ENCODE peak calls at places on chromosomes 2 and 18, in four cellular contexts. F is HCT116, B is fibroblast of lung, R is lower lobe of right lung. Z is an unnamed sample.

GRCh38 chr2:60961457-60961856 is 56.1 kb upstream of the PEX13 start:
- DNase-seq in F (no peak), B (peak), R (no peak), Z (peak)

GRCh38 chr2:85974395-85974794 is 85.6 kb upstream of the ST3GAL5 start:
- DNase-seq in F (no peak), B (no peak), R (no peak), Z (no peak)

GRCh38 chr2:186537019-186537418 is 51.0 kb downstream of the ZC3H15 start:
- DNase-seq in F (no peak), B (no peak), R (no peak), Z (no peak)

GRCh38 chr2:96100893-96101304 is 15.5 kb downstream of the ADRA2B start:
- DNase-seq in F (no peak), B (no peak), R (no peak), Z (no peak)

GRCh38 chr18:3998698-3999333 is 456.3 kb downstream of the DLGAP1 start:
- DNase-seq in F (peak), B (peak), R (no peak), Z (peak)

GRCh38 chr2:191927991-191928390 is 81.1 kb upstream of the CAVIN2 start:
- DNase-seq in F (no peak), B (peak), R (no peak), Z (no peak)

GRCh38 chr18:63290456-63291200 is 28.9 kb downstream of the BCL2 start:
- DNase-seq in F (no peak), B (no peak), R (no peak), Z (no peak)

GRCh38 chr2:215982465-215982875 is 30.9 kb downstream of the MREG start:
- DNase-seq in F (peak), B (peak), R (no peak), Z (peak)

GRCh38 chr2:118431997-118432396 is 343.7 kb downstream of the INSIG2 start:
- DNase-seq in F (no peak), B (no peak), R (no peak), Z (no peak)

GRCh38 chr2:96315400-96316071 is 9.6 kb upstream of the ITPRIPL1 start:
- DNase-seq in F (no peak), B (peak), R (no peak), Z (no peak)

GRCh38 chr2:74554821-74555531 is 456 bp downstream of the DOK1 start:
- DNase-seq in F (no peak), B (peak), R (peak), Z (no peak)

GRCh38 chr2:191218292-191218898 is 26.8 kb upstream of the MYO1B start:
- DNase-seq in F (peak), B (peak), R (no peak), Z (no peak)

GRCh38 chr2:83742117-83742782 is 716.8 kb downstream of the SUCLG1 start:
- DNase-seq in F (no peak), B (peak), R (peak), Z (peak)

GRCh38 chr18:58653814-58654509 is 17.3 kb upstream of the MALT1 start:
- DNase-seq in F (no peak), B (peak), R (no peak), Z (no peak)

DNA sequence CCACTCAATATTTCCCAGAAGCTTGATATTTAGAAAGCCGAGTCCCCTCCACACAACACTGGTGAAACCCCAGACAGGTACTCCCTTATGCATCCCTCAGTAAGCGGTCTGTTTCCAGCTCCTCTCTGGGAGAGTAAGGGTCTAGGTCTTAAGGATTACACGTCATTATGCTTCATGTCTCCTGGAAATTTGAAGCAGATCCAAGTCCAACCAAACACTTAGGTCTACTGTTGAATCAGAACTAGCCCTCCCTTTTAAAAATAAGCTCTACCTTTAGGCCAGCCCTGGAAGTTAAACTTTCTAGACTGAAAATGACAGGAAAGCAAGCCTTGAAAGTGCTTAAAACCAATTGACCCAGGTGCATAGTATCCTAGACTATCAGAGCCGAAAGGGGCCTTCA is 1.5 kb upstream of the OST4 start:
- DNase-seq in F (no peak), B (peak), R (no peak), Z (no peak)
- H3K27ac ChIP-seq in F (no peak), B (peak), R (peak), Z (peak)

GRCh38 chr2:40197121-40197520 is 254.8 kb downstream of the SLC8A1 start:
- DNase-seq in F (no peak), B (no peak), R (no peak), Z (no peak)
- TF ChIP-seq CTCF in F (no peak), B (no peak), R (no peak), Z (no peak)

DNA sequence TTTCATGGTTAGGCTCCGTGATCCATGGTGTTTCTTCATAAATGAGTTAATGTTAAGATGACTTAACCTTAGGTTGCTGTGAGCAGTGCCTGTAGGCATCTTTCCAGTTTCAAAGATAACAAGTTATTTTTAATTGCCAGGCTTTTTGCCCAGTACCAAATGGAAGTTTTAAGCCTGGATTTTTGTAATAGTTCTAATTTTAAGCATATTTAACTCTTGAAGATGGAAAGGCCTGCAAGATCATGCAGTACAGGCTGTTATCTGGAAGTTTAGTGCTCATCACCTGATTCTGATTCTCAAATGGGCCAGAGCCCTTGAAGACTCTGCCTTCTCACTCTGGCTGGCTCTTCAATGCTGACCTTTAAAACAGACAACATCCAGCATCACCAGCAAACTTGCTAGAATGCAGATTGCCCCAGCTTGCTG is 141.3 kb downstream of the NCK2 start:
- DNase-seq in F (no peak), B (peak), R (no peak), Z (no peak)
- H3K27ac ChIP-seq in F (no peak), B (no peak), R (no peak), Z (no peak)

GRCh38 chr2:151070253-151070652 is 191.4 kb downstream of the RBM43 start:
- DNase-seq in F (no peak), B (no peak), R (no peak), Z (no peak)

GRCh38 chr2:151071906-151072305 is 189.8 kb downstream of the RBM43 start:
- DNase-seq in F (no peak), B (no peak), R (no peak), Z (no peak)

GRCh38 chr2:151067658-151068369 is 193.8 kb downstream of the RBM43 start:
- DNase-seq in F (no peak), B (no peak), R (no peak), Z (peak)

DNA sequence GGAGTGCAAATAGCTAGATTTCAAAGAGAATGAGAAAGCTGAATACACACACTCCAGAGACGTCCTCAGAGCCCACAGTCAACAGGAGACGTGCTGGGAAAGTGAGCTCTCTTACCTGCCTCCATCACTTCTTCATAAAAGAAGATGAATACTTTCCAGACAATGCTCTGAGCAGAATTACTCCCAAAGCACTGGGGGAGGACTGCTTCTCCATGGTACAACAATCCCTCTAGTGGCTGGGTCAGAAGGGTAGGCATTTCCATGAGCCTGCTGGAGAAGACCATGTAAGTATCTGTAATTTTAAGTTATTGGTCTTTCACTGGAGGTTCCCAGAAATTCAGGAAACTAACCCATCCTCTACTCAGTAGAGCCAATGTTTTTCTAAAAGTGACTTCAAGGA is 190.3 kb downstream of the RBM43 start:
- DNase-seq in F (peak), B (peak), R (no peak), Z (no peak)
- TF ChIP-seq CTCF in F (peak), B (peak), R (peak), Z (no peak)

GRCh38 chr2:37564356-37564755 is 107.1 kb downstream of the CDC42EP3 start:
- DNase-seq in F (no peak), B (no peak), R (no peak), Z (no peak)
- H3K27ac ChIP-seq in F (no peak), B (no peak), R (no peak), Z (no peak)

GRCh38 chr2:9807555-9808305 is 35.5 kb upstream of the TAF1B start:
- DNase-seq in F (no peak), B (no peak), R (no peak), Z (no peak)

GRCh38 chr2:9808334-9809063 is 34.8 kb upstream of the TAF1B start:
- DNase-seq in F (no peak), B (no peak), R (no peak), Z (peak)

GRCh38 chr2:9807056-9807455 is 36.2 kb upstream of the TAF1B start:
- DNase-seq in F (no peak), B (no peak), R (no peak), Z (no peak)

GRCh38 chr2:9809448-9810088 is 33.7 kb upstream of the TAF1B start:
- DNase-seq in F (no peak), B (no peak), R (no peak), Z (no peak)

GRCh38 chr2:9809064-9809356 is 34.3 kb upstream of the TAF1B start:
- DNase-seq in F (no peak), B (no peak), R (no peak), Z (peak)
- TF ChIP-seq CTCF in F (no peak), B (no peak), R (no peak), Z (no peak)

DNA sequence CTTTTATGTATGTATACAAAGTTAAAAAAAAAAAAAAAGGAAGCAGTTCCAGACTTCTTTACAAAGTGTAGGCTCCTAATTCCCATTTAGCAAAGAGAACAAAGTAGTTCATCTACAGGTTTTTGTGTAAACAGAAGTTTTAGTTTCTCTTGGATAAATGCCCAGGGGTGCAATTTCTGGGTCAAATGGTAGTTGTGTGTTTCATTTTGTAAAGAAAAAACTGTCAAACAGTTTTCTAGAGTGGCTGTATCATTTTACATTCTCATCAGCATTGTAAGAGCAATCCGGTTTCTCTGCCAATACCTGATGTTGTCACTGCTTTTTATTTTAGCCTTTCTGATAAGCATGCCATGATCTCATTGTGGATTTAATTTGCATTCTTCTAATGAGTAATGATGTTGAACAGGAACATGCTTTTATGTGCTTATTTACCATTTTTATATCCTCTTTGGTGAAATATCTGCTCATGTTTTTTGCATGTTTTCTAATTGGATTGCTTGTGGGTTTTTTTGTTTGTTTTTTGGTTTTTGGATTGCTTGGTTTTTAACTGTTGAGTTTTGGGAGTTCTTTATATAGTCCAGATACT is 16.6 kb upstream of the PSME4 start:
- DNase-seq in F (no peak), B (peak), R (no peak), Z (no peak)
- H3K27ac ChIP-seq in F (no peak), B (no peak), R (peak), Z (no peak)

DNA sequence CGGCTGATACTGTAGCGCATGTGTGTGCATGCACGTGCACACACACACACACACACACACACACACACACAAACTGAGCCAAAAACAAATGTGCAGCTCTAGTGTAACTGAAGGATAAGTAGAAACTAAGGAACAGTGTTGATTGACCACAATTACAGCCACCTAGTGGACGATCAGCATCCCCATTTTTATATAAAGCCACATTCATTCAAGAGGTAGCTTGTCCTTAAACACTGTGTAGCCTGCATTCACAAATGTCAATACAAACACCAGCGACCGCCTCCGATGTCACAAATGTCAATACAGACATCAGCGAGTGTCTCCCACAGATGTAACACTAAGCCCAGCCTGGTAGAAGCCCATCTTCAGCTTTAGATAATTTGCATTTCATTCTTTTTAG is 167.4 kb downstream of the PTGR3 start:
- DNase-seq in F (peak), B (peak), R (no peak), Z (peak)
- TF ChIP-seq CTCF in F (peak), B (peak), R (peak), Z (peak)